ENCODE peak calls at places on chromosomes 11 and 22, in eight cellular contexts. S, P, X, V, H, M, Y and T are unnamed samples.

GRCh38 chr11:62398011-62398994 is 20.5 kb upstream of the SCGB1A1 start:
- DNase-seq in Y (peak), S (no peak), X (no peak), V (no peak), M (no peak), P (peak), H (peak), T (peak)

GRCh38 chr11:120061036-120061760 is 76.7 kb downstream of the TRIM29 start:
- DNase-seq in V (no peak), Y (peak), X (no peak), M (no peak), S (no peak), H (no peak), P (no peak), T (no peak)

GRCh38 chr11:19868281-19868821 is 155.7 kb downstream of the NAV2 start:
- DNase-seq in M (no peak), V (no peak), Y (peak), P (peak), X (no peak), H (no peak), S (no peak), T (no peak)

GRCh38 chr11:119479685-119480275 is 56.8 kb upstream of the THY1 start:
- DNase-seq in S (no peak), P (no peak), M (no peak), H (no peak), X (peak), V (no peak), Y (no peak), T (peak)

GRCh38 chr11:64324692-64325469 is 7.0 kb downstream of the PRDX5 start:
- DNase-seq in H (no peak), V (no peak), S (no peak), M (no peak), P (peak), Y (no peak), X (no peak), T (no peak)

GRCh38 chr11:71425409-71425808 is 22.8 kb downstream of the DHCR7 start:
- DNase-seq in S (no peak), P (no peak), M (no peak), Y (no peak), X (no peak), V (no peak), H (no peak), T (no peak)

GRCh38 chr11:32396331-32396730 is 39.0 kb downstream of the WT1 start:
- DNase-seq in Y (no peak), S (no peak), P (no peak), X (no peak), H (no peak), M (no peak), V (no peak), T (no peak)

GRCh38 chr22:36678477-36678876 is 25.1 kb downstream of the CACNG2 start:
- DNase-seq in Y (no peak), P (no peak), S (no peak), X (no peak), H (no peak), M (no peak), V (no peak), T (no peak)

GRCh38 chr11:205221-206001 is 1.8 kb downstream of the BET1L start:
- DNase-seq in X (no peak), M (no peak), V (peak), Y (no peak), H (peak), S (no peak), P (no peak), T (no peak)

GRCh38 chr11:125257185-125257584 is 92.6 kb downstream of the PKNOX2 start:
- DNase-seq in X (no peak), Y (no peak), S (no peak), V (no peak), M (no peak), P (no peak), H (no peak), T (no peak)

GRCh38 chr22:41488596-41489385 is 19.9 kb downstream of the ACO2 start:
- DNase-seq in M (no peak), X (no peak), P (no peak), Y (no peak), H (no peak), V (no peak), S (no peak), T (no peak)

GRCh38 chr11:130992788-130993187 is 76.5 kb upstream of the SNX19 start:
- DNase-seq in M (no peak), V (no peak), X (no peak), P (no peak), S (no peak), Y (no peak), H (no peak), T (no peak)

GRCh38 chr11:87019582-87020271 is 18.0 kb upstream of the TMEM135 start:
- DNase-seq in V (no peak), S (no peak), M (no peak), X (no peak), P (no peak), H (no peak), Y (no peak), T (no peak)

GRCh38 chr11:129278586-129279319 is 86.6 kb upstream of the ARHGAP32 start:
- DNase-seq in Y (no peak), V (no peak), P (peak), H (no peak), S (no peak), M (no peak), X (peak), T (peak)

GRCh38 chr22:29814003-29814402 is 24.1 kb downstream of the ASCC2 start:
- DNase-seq in H (no peak), S (no peak), Y (no peak), P (peak), M (no peak), V (no peak), X (no peak), T (no peak)

GRCh38 chr11:14506532-14506931 is 6.9 kb upstream of the COPB1 start:
- DNase-seq in V (no peak), M (no peak), X (no peak), H (no peak), S (no peak), Y (no peak), P (no peak), T (no peak)

GRCh38 chr22:48950151-48950915 is 877.3 kb downstream of the BRD1 start:
- DNase-seq in P (peak), V (peak), X (no peak), H (no peak), M (no peak), Y (no peak), S (no peak), T (peak)

GRCh38 chr11:27842290-27842689 is 142.0 kb upstream of the BDNF start:
- DNase-seq in H (no peak), M (no peak), Y (no peak), X (no peak), V (no peak), P (no peak), S (no peak), T (no peak)

GRCh38 chr11:19080579-19080993 is 20.1 kb upstream of the MRGPRX2 start:
- DNase-seq in V (peak), P (peak), H (no peak), S (no peak), X (peak), M (no peak), Y (no peak), T (no peak)

GRCh38 chr11:3162410-3163240 is 2.5 kb downstream of the OSBPL5 start:
- DNase-seq in X (no peak), S (no peak), M (no peak), H (no peak), P (no peak), Y (no peak), V (no peak), T (no peak)

GRCh38 chr22:22682807-22683667 is 38.6 kb downstream of the GGTLC2 start:
- DNase-seq in X (no peak), H (no peak), P (no peak), M (no peak), Y (no peak), V (no peak), S (no peak), T (no peak)

GRCh38 chr11:111871693-111872161 is 346 bp upstream of the ALG9 start:
- DNase-seq in P (no peak), M (no peak), V (no peak), H (no peak), X (no peak), Y (no peak), S (no peak), T (no peak)

GRCh38 chr11:2093575-2094353 is 45.4 kb downstream of the IGF2 start:
- DNase-seq in H (no peak), P (no peak), S (no peak), M (no peak), V (no peak), X (no peak), Y (no peak), T (no peak)

GRCh38 chr11:3095712-3096361 is 38.6 kb upstream of the CARS1 start:
- DNase-seq in X (no peak), M (no peak), H (no peak), S (no peak), Y (peak), V (no peak), P (peak), T (no peak)

GRCh38 chr11:32830413-32830738 is 649 bp downstream of the PRRG4 start:
- DNase-seq in X (no peak), Y (no peak), H (peak), S (no peak), M (no peak), P (peak), V (peak), T (no peak)

GRCh38 chr11:96016978-96017502 is 93.1 kb upstream of the MTMR2 start:
- DNase-seq in H (no peak), V (no peak), M (no peak), Y (no peak), P (no peak), X (no peak), S (no peak), T (no peak)

GRCh38 chr11:102117472-102118113 is 7.3 kb downstream of the YAP1 start:
- DNase-seq in Y (no peak), H (no peak), P (no peak), X (no peak), V (no peak), M (no peak), S (no peak), T (no peak)

GRCh38 chr11:20112291-20113146 is 47.8 kb downstream of the DBX1 start:
- DNase-seq in V (peak), H (peak), M (no peak), X (no peak), Y (peak), P (peak), S (no peak), T (no peak)

GRCh38 chr22:22812031-22812905 is 75.3 kb upstream of the IGLL5 start:
- DNase-seq in Y (no peak), V (no peak), S (no peak), M (no peak), H (no peak), X (no peak), P (no peak), T (no peak)

GRCh38 chr11:69825037-69825834 is 6.0 kb upstream of the FGF3 start:
- DNase-seq in V (no peak), M (no peak), X (no peak), Y (no peak), P (no peak), S (no peak), H (peak), T (no peak)

GRCh38 chr22:43228330-43228729 is 41.4 kb upstream of the TTLL12 start:
- DNase-seq in H (peak), X (peak), P (peak), V (no peak), S (no peak), M (no peak), Y (no peak), T (peak)

GRCh38 chr22:27238935-27239510 is 562.5 kb downstream of the MN1 start:
- DNase-seq in V (peak), Y (peak), X (peak), S (no peak), P (peak), H (no peak), M (no peak), T (peak)

GRCh38 chr11:116379185-116379828 is 393.5 kb downstream of the BUD13 start:
- DNase-seq in S (no peak), V (peak), P (peak), M (no peak), X (peak), H (peak), Y (no peak), T (peak)

GRCh38 chr22:26893034-26893710 is 235.8 kb downstream of the MIAT start:
- DNase-seq in M (no peak), Y (no peak), S (no peak), X (no peak), V (no peak), P (no peak), H (no peak), T (no peak)

GRCh38 chr22:25360891-25361645 is 141.6 kb downstream of the CRYBB2 start:
- DNase-seq in S (no peak), H (no peak), V (no peak), M (no peak), Y (no peak), X (no peak), P (no peak), T (no peak)

GRCh38 chr11:16879690-16880089 is 134.5 kb downstream of the PLEKHA7 start:
- DNase-seq in V (no peak), Y (no peak), P (no peak), H (no peak), X (no peak), S (no peak), M (no peak), T (no peak)

GRCh38 chr22:27463121-27463520 is 338.4 kb downstream of the MN1 start:
- DNase-seq in X (no peak), M (no peak), P (no peak), S (no peak), H (no peak), Y (no peak), V (no peak), T (no peak)